ENCODE peak calls at places on chromosomes 3 and 15, in four cellular contexts. One of them, this sample, is unnamed.

GRCh38 chr15:30675126-30675525 is 49.2 kb downstream of the ARHGAP11B start:
- DNase-seq in hepatocyte: no peak
- DNase-seq in heart right ventricle: no peak
- DNase-seq in stomach: no peak
- DNase-seq in this sample: no peak

GRCh38 chr3:78717042-78717441 is 1050.8 kb downstream of the ROBO1 start:
- DNase-seq in hepatocyte: no peak
- DNase-seq in heart right ventricle: no peak
- DNase-seq in stomach: no peak
- DNase-seq in this sample: no peak

GRCh38 chr3:52925405-52926313 is 28.3 kb upstream of the STIMATE start:
- DNase-seq in hepatocyte: no peak
- DNase-seq in heart right ventricle: no peak
- DNase-seq in stomach: no peak
- DNase-seq in this sample: no peak

GRCh38 chr3:118641608-118642007 is 393.0 kb downstream of the IGSF11 start:
- DNase-seq in hepatocyte: peak; percentile 33
- DNase-seq in heart right ventricle: no peak
- DNase-seq in stomach: no peak
- DNase-seq in this sample: no peak

GRCh38 chr3:111715911-111716523 is 120.9 kb upstream of the ZBED2 start:
- DNase-seq in hepatocyte: peak; percentile 67
- DNase-seq in heart right ventricle: peak; percentile 44
- DNase-seq in stomach: peak; percentile 77
- DNase-seq in this sample: no peak

GRCh38 chr3:100928638-100929428 is 64.4 kb downstream of the ABI3BP start:
- DNase-seq in hepatocyte: no peak
- DNase-seq in heart right ventricle: no peak
- DNase-seq in stomach: no peak
- DNase-seq in this sample: no peak

GRCh38 chr3:168073842-168074311 is 21.8 kb downstream of the GOLIM4 start:
- DNase-seq in hepatocyte: no peak
- DNase-seq in heart right ventricle: no peak
- DNase-seq in stomach: no peak
- DNase-seq in this sample: no peak

GRCh38 chr3:132117642-132118041 is 82.8 kb upstream of the CPNE4 start:
- DNase-seq in hepatocyte: no peak
- DNase-seq in heart right ventricle: no peak
- DNase-seq in stomach: no peak
- DNase-seq in this sample: no peak

GRCh38 chr3:195221015-195221853 is 49.7 kb downstream of the XXYLT1 start:
- DNase-seq in hepatocyte: no peak
- DNase-seq in heart right ventricle: peak; percentile 46
- DNase-seq in stomach: no peak
- DNase-seq in this sample: no peak

GRCh38 chr3:140204271-140204984 is 269.4 kb downstream of the CLSTN2 start:
- DNase-seq in hepatocyte: no peak
- DNase-seq in heart right ventricle: no peak
- DNase-seq in stomach: no peak
- DNase-seq in this sample: no peak

GRCh38 chr15:93664180-93664951 is 567.0 kb upstream of the MCTP2 start:
- DNase-seq in hepatocyte: no peak
- DNase-seq in heart right ventricle: no peak
- DNase-seq in stomach: no peak
- DNase-seq in this sample: no peak